ENCODE peak calls at places on chromosomes 4 and X, in eight cellular contexts. One of them, this sample, is unnamed.

GRCh38 chr4:19831644-19832285 is 419.9 kb upstream of the SLIT2 start:
- DNase-seq in naive thymus-derived CD4-positive, alpha-beta T cell: no peak
- DNase-seq in fibroblast of lung: peak; percentile 79
- DNase-seq in hepatocyte: no peak
- DNase-seq in heart left ventricle: no peak
- DNase-seq in psoas muscle: no peak
- DNase-seq in colonic mucosa: no peak
- DNase-seq in A673: no peak
- DNase-seq in this sample: no peak

GRCh38 chr4:74444891-74445642 is at the start of gene AREG:
- DNase-seq in A673: peak; percentile 49
- DNase-seq in hepatocyte: peak; percentile 91
- DNase-seq in colonic mucosa: peak; percentile 90
- DNase-seq in naive thymus-derived CD4-positive, alpha-beta T cell: peak; percentile 93
- DNase-seq in psoas muscle: peak; percentile 75
- DNase-seq in heart left ventricle: peak; percentile 81
- DNase-seq in fibroblast of lung: peak; percentile 88
- DNase-seq in this sample: peak; percentile 50

GRCh38 chr4:113436360-113436759 is 325.2 kb downstream of the CAMK2D start:
- DNase-seq in fibroblast of lung: peak; percentile 75
- DNase-seq in heart left ventricle: peak; percentile 37
- DNase-seq in colonic mucosa: no peak
- DNase-seq in A673: peak; percentile 94
- DNase-seq in naive thymus-derived CD4-positive, alpha-beta T cell: no peak
- DNase-seq in psoas muscle: no peak
- DNase-seq in hepatocyte: no peak
- DNase-seq in this sample: no peak

GRCh38 chrX:42732506-42732905 is 45.5 kb downstream of the PPP1R2C start:
- DNase-seq in psoas muscle: no peak
- DNase-seq in fibroblast of lung: peak; percentile 22
- DNase-seq in colonic mucosa: no peak
- DNase-seq in hepatocyte: peak; percentile 28
- DNase-seq in naive thymus-derived CD4-positive, alpha-beta T cell: no peak
- DNase-seq in heart left ventricle: no peak
- DNase-seq in A673: no peak
- DNase-seq in this sample: peak; percentile 26

GRCh38 chr4:83581411-83582288 is 45.7 kb downstream of the GPAT3 start:
- DNase-seq in fibroblast of lung: no peak
- DNase-seq in colonic mucosa: no peak
- DNase-seq in naive thymus-derived CD4-positive, alpha-beta T cell: no peak
- DNase-seq in psoas muscle: no peak
- DNase-seq in hepatocyte: peak; percentile 51
- DNase-seq in heart left ventricle: no peak
- DNase-seq in A673: no peak
- DNase-seq in this sample: no peak

GRCh38 chrX:34813618-34814017 is 129.0 kb upstream of the FAM47B start:
- DNase-seq in colonic mucosa: no peak
- DNase-seq in fibroblast of lung: peak; percentile 6
- DNase-seq in A673: no peak
- DNase-seq in psoas muscle: no peak
- DNase-seq in hepatocyte: no peak
- DNase-seq in naive thymus-derived CD4-positive, alpha-beta T cell: no peak
- DNase-seq in heart left ventricle: no peak
- DNase-seq in this sample: no peak

GRCh38 chr4:155535802-155536454 is 130.7 kb upstream of the GUCY1A1 start:
- DNase-seq in colonic mucosa: no peak
- DNase-seq in heart left ventricle: no peak
- DNase-seq in naive thymus-derived CD4-positive, alpha-beta T cell: no peak
- DNase-seq in psoas muscle: no peak
- DNase-seq in fibroblast of lung: no peak
- DNase-seq in hepatocyte: no peak
- DNase-seq in A673: no peak
- DNase-seq in this sample: no peak

GRCh38 chrX:104833401-104833800 is 267.4 kb downstream of the IL1RAPL2 start:
- DNase-seq in heart left ventricle: no peak
- DNase-seq in fibroblast of lung: peak; percentile 9
- DNase-seq in hepatocyte: no peak
- DNase-seq in naive thymus-derived CD4-positive, alpha-beta T cell: no peak
- DNase-seq in A673: no peak
- DNase-seq in colonic mucosa: no peak
- DNase-seq in psoas muscle: no peak
- DNase-seq in this sample: peak; percentile 48

GRCh38 chr4:40809058-40809457 is 59.3 kb downstream of the NSUN7 start:
- DNase-seq in fibroblast of lung: no peak
- DNase-seq in heart left ventricle: no peak
- DNase-seq in colonic mucosa: no peak
- DNase-seq in psoas muscle: no peak
- DNase-seq in A673: no peak
- DNase-seq in hepatocyte: peak; percentile 12
- DNase-seq in naive thymus-derived CD4-positive, alpha-beta T cell: no peak
- DNase-seq in this sample: no peak

GRCh38 chr4:54959656-54960055 is 165.7 kb downstream of the KDR start:
- DNase-seq in heart left ventricle: no peak
- DNase-seq in naive thymus-derived CD4-positive, alpha-beta T cell: no peak
- DNase-seq in psoas muscle: no peak
- DNase-seq in A673: no peak
- DNase-seq in colonic mucosa: no peak
- DNase-seq in fibroblast of lung: peak; percentile 47
- DNase-seq in hepatocyte: no peak
- DNase-seq in this sample: no peak

GRCh38 chrX:19563746-19564145 is 48.4 kb upstream of the MAP3K15 start:
- DNase-seq in fibroblast of lung: no peak
- DNase-seq in A673: no peak
- DNase-seq in hepatocyte: no peak
- DNase-seq in psoas muscle: no peak
- DNase-seq in naive thymus-derived CD4-positive, alpha-beta T cell: no peak
- DNase-seq in heart left ventricle: no peak
- DNase-seq in colonic mucosa: no peak
- DNase-seq in this sample: no peak

GRCh38 chr4:142372570-142373300 is 473.4 kb downstream of the INPP4B start:
- DNase-seq in naive thymus-derived CD4-positive, alpha-beta T cell: no peak
- DNase-seq in colonic mucosa: no peak
- DNase-seq in heart left ventricle: no peak
- DNase-seq in hepatocyte: no peak
- DNase-seq in A673: no peak
- DNase-seq in fibroblast of lung: no peak
- DNase-seq in psoas muscle: no peak
- DNase-seq in this sample: no peak

GRCh38 chr4:16157609-16158503 is 68.4 kb downstream of the TAPT1 start:
- DNase-seq in naive thymus-derived CD4-positive, alpha-beta T cell: no peak
- DNase-seq in psoas muscle: no peak
- DNase-seq in fibroblast of lung: no peak
- DNase-seq in A673: peak; percentile 99
- DNase-seq in colonic mucosa: peak; percentile 34
- DNase-seq in hepatocyte: no peak
- DNase-seq in heart left ventricle: no peak
- DNase-seq in this sample: no peak

GRCh38 chr4:11729548-11729947 is 300.9 kb upstream of the HS3ST1 start:
- DNase-seq in fibroblast of lung: peak; percentile 70
- DNase-seq in A673: no peak
- DNase-seq in naive thymus-derived CD4-positive, alpha-beta T cell: no peak
- DNase-seq in heart left ventricle: no peak
- DNase-seq in psoas muscle: no peak
- DNase-seq in colonic mucosa: peak; percentile 30
- DNase-seq in hepatocyte: peak; percentile 31
- DNase-seq in this sample: no peak

GRCh38 chr4:148056879-148057278 is 325.0 kb downstream of the ARHGAP10 start:
- DNase-seq in A673: peak; percentile 70
- DNase-seq in heart left ventricle: peak; percentile 53
- DNase-seq in psoas muscle: peak; percentile 72
- DNase-seq in fibroblast of lung: peak; percentile 49
- DNase-seq in hepatocyte: no peak
- DNase-seq in colonic mucosa: peak; percentile 58
- DNase-seq in naive thymus-derived CD4-positive, alpha-beta T cell: no peak
- DNase-seq in this sample: peak; percentile 58

GRCh38 chr4:1399508-1400190 is 6.6 kb downstream of the NKX1-1 start:
- DNase-seq in naive thymus-derived CD4-positive, alpha-beta T cell: no peak
- DNase-seq in hepatocyte: no peak
- DNase-seq in A673: no peak
- DNase-seq in colonic mucosa: no peak
- DNase-seq in psoas muscle: peak; percentile 30
- DNase-seq in heart left ventricle: peak; percentile 5
- DNase-seq in fibroblast of lung: no peak
- DNase-seq in this sample: no peak
- H3K27me3 ChIP-seq in naive thymus-derived CD4-positive, alpha-beta T cell: peaks cover 9% of the 10 kb centered on the region
- H3K27me3 ChIP-seq in hepatocyte: peaks cover 24% of the 10 kb centered on the region
- H3K27me3 ChIP-seq in A673: peaks cover 44% of the 10 kb centered on the region
- H3K27me3 ChIP-seq in colonic mucosa: peaks cover 40% of the 10 kb centered on the region
- H3K27me3 ChIP-seq in psoas muscle: no peaks in the 10 kb centered on the region
- H3K27me3 ChIP-seq in heart left ventricle: peaks cover 51% of the 10 kb centered on the region
- H3K27me3 ChIP-seq in fibroblast of lung: peaks cover 32% of the 10 kb centered on the region
- H3K27me3 ChIP-seq in this sample: peaks cover 19% of the 10 kb centered on the region

DNA sequence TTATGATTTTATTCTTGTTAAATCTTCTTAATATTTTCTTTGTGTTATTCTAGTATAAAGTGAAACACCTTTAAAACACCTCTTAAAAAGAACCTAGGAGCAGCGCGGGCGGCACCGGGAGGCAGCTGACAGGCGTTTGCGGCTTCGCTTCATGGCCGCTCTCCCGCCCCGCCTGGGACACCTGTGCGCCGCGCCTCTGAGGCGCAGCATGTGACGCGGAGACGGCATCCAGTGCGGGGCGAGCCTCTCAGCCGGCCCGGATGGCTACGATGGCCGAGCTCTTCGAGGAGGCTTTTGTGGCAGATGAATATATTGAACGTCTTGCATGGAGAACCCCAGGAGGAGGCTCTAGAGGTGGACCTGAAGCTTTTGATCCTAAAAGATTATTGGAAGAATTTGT is 1592.7 kb downstream of the TECRL start:
- DNase-seq in hepatocyte: no peak
- DNase-seq in naive thymus-derived CD4-positive, alpha-beta T cell: no peak
- DNase-seq in heart left ventricle: no peak
- DNase-seq in A673: no peak
- DNase-seq in psoas muscle: peak; percentile 14
- DNase-seq in fibroblast of lung: no peak
- DNase-seq in colonic mucosa: no peak
- DNase-seq in this sample: no peak
- H3K4me3 ChIP-seq in hepatocyte: no peak overlapping the region
- H3K4me3 ChIP-seq in naive thymus-derived CD4-positive, alpha-beta T cell: no peak overlapping the region
- H3K4me3 ChIP-seq in heart left ventricle: no peak overlapping the region
- H3K4me3 ChIP-seq in A673: no peak overlapping the region
- H3K4me3 ChIP-seq in psoas muscle: no peak overlapping the region
- H3K4me3 ChIP-seq in fibroblast of lung: no peak overlapping the region
- H3K4me3 ChIP-seq in colonic mucosa: no peak overlapping the region
- H3K4me3 ChIP-seq in this sample: no peak overlapping the region

GRCh38 chr4:168859888-168860694 is 150.0 kb downstream of the CBR4 start:
- DNase-seq in hepatocyte: no peak
- DNase-seq in colonic mucosa: no peak
- DNase-seq in naive thymus-derived CD4-positive, alpha-beta T cell: no peak
- DNase-seq in A673: no peak
- DNase-seq in fibroblast of lung: no peak
- DNase-seq in psoas muscle: no peak
- DNase-seq in heart left ventricle: no peak
- DNase-seq in this sample: peak; percentile 15
- H3K36me3 ChIP-seq in hepatocyte: no peaks in the 10 kb centered on the region
- H3K36me3 ChIP-seq in colonic mucosa: no peaks in the 10 kb centered on the region
- H3K36me3 ChIP-seq in naive thymus-derived CD4-positive, alpha-beta T cell: no peaks in the 10 kb centered on the region
- H3K36me3 ChIP-seq in A673: no peaks in the 10 kb centered on the region
- H3K36me3 ChIP-seq in fibroblast of lung: peaks cover 5% of the 10 kb centered on the region
- H3K36me3 ChIP-seq in psoas muscle: no peaks in the 10 kb centered on the region
- H3K36me3 ChIP-seq in heart left ventricle: no peaks in the 10 kb centered on the region
- H3K36me3 ChIP-seq in this sample: peaks cover 61% of the 10 kb centered on the region

GRCh38 chr4:3482707-3483106 is 19.6 kb downstream of the DOK7 start:
- DNase-seq in heart left ventricle: no peak
- DNase-seq in A673: no peak
- DNase-seq in fibroblast of lung: no peak
- DNase-seq in hepatocyte: no peak
- DNase-seq in psoas muscle: no peak
- DNase-seq in colonic mucosa: no peak
- DNase-seq in naive thymus-derived CD4-positive, alpha-beta T cell: no peak
- DNase-seq in this sample: no peak
- H3K27me3 ChIP-seq in heart left ventricle: peaks cover 20% of the 10 kb centered on the region
- H3K27me3 ChIP-seq in A673: peaks cover 40% of the 10 kb centered on the region
- H3K27me3 ChIP-seq in fibroblast of lung: peaks cover 16% of the 10 kb centered on the region
- H3K27me3 ChIP-seq in hepatocyte: peaks cover 6% of the 10 kb centered on the region
- H3K27me3 ChIP-seq in psoas muscle: no peaks in the 10 kb centered on the region
- H3K27me3 ChIP-seq in colonic mucosa: peaks cover 22% of the 10 kb centered on the region
- H3K27me3 ChIP-seq in naive thymus-derived CD4-positive, alpha-beta T cell: no peaks in the 10 kb centered on the region
- H3K27me3 ChIP-seq in this sample: no peaks in the 10 kb centered on the region

GRCh38 chr4:131450572-131451209 is 1698.4 kb upstream of the PCDH10 start:
- DNase-seq in colonic mucosa: no peak
- DNase-seq in psoas muscle: no peak
- DNase-seq in heart left ventricle: no peak
- DNase-seq in A673: no peak
- DNase-seq in naive thymus-derived CD4-positive, alpha-beta T cell: no peak
- DNase-seq in fibroblast of lung: no peak
- DNase-seq in hepatocyte: no peak
- DNase-seq in this sample: no peak
- H3K4me3 ChIP-seq in colonic mucosa: no peak overlapping the region
- H3K4me3 ChIP-seq in psoas muscle: no peak overlapping the region
- H3K4me3 ChIP-seq in heart left ventricle: no peak overlapping the region
- H3K4me3 ChIP-seq in A673: no peak overlapping the region
- H3K4me3 ChIP-seq in naive thymus-derived CD4-positive, alpha-beta T cell: no peak overlapping the region
- H3K4me3 ChIP-seq in fibroblast of lung: no peak overlapping the region
- H3K4me3 ChIP-seq in hepatocyte: no peak overlapping the region
- H3K4me3 ChIP-seq in this sample: no peak overlapping the region